ENCODE peak calls at places on chromosomes 5 and 9, in nine cellular contexts. G is Panc1; R is upper lobe of right lung; B is CD4-positive, alpha-beta T cell; A is heart left ventricle; I is activated naive CD8-positive, alpha-beta T cell treated with anti-CD3 and anti-CD28 coated beads, Interleukin-2, amount 10 ng/mL, durations not matched to agents 7 days and 5 days; Q is left lobe of liver; H is activated T-cell treated with anti-CD3 and anti-CD28 coated beads, Interleukin-2, amount 50 U/mL, for 4 hours; D is heart right ventricle. F is an unnamed sample.

GRCh38 chr9:133130721-133131244 is 9.7 kb upstream of the RALGDS start:
- ATAC-seq in D (no peak), R (no peak), I (peak), H (peak), B (peak), G (no peak), A (no peak), Q (no peak), F (no peak)

GRCh38 chr9:137569609-137570203 is 9.0 kb downstream of the DPH7 start:
- ATAC-seq in D (no peak), H (no peak), I (no peak), B (no peak), G (no peak), A (no peak), Q (no peak), R (no peak), F (no peak)

GRCh38 chr5:125719681-125720676 is 703.2 kb upstream of the GRAMD2B start:
- ATAC-seq in B (no peak), D (no peak), Q (no peak), R (peak), A (no peak), H (no peak), G (no peak), I (no peak), F (no peak)

GRCh38 chr5:130624805-130625204 is 540.3 kb downstream of the HINT1 start:
- ATAC-seq in D (no peak), H (no peak), I (no peak), A (no peak), Q (no peak), B (no peak), G (no peak), R (no peak), F (no peak)

GRCh38 chr5:39469173-39469572 is 44.4 kb upstream of the DAB2 start:
- ATAC-seq in I (no peak), A (no peak), Q (no peak), D (no peak), G (no peak), H (no peak), B (no peak), R (peak), F (no peak)

GRCh38 chr9:35651964-35652828 is 1.5 kb upstream of the SIT1 start:
- ATAC-seq in D (no peak), Q (peak), B (no peak), R (peak), A (no peak), I (no peak), G (peak), H (no peak), F (no peak)

GRCh38 chr9:37976714-37977477 is 73.0 kb upstream of the SLC25A51 start:
- ATAC-seq in A (peak), R (no peak), G (no peak), B (no peak), Q (no peak), H (no peak), I (no peak), D (peak), F (peak)

GRCh38 chr5:3490962-3491477 is 104.6 kb upstream of the IRX1 start:
- ATAC-seq in A (no peak), I (no peak), G (no peak), H (no peak), R (no peak), Q (no peak), D (no peak), B (no peak), F (no peak)

GRCh38 chr9:13865869-13866268 is 448.1 kb downstream of the NFIB start:
- ATAC-seq in A (no peak), R (no peak), G (no peak), H (no peak), Q (no peak), I (no peak), D (peak), B (no peak), F (peak)

GRCh38 chr5:96115467-96115812 is 153.8 kb upstream of the ELL2 start:
- ATAC-seq in I (no peak), H (no peak), D (no peak), B (no peak), G (no peak), A (no peak), R (no peak), Q (no peak), F (no peak)

GRCh38 chr5:127582723-127583370 is 65.4 kb downstream of the PRRC1 start:
- ATAC-seq in I (no peak), R (peak), H (no peak), A (peak), D (peak), B (no peak), Q (no peak), G (no peak), F (no peak)

GRCh38 chr5:103480246-103480645 is 82.3 kb downstream of the NUDT12 start:
- ATAC-seq in I (no peak), Q (no peak), R (no peak), H (no peak), B (no peak), D (no peak), G (no peak), A (no peak), F (no peak)

GRCh38 chr5:146754621-146755020 is 123.9 kb downstream of the PPP2R2B start:
- ATAC-seq in B (no peak), A (no peak), H (no peak), D (no peak), Q (no peak), R (no peak), I (no peak), G (no peak), F (no peak)

GRCh38 chr5:72366324-72366976 is 46.3 kb downstream of the PTCD2 start:
- ATAC-seq in A (peak), I (peak), D (peak), G (peak), Q (peak), H (peak), B (peak), R (peak), F (peak)

GRCh38 chr5:61408476-61409168 is 76.6 kb downstream of the ZSWIM6 start:
- ATAC-seq in I (peak), D (peak), R (peak), Q (peak), A (peak), G (peak), B (peak), H (peak), F (peak)

GRCh38 chr5:180648658-180649296 is 623 bp downstream of the FLT4 start:
- ATAC-seq in I (peak), R (peak), D (peak), H (peak), B (no peak), Q (peak), G (peak), A (peak), F (no peak)

GRCh38 chr5:93850311-93850710 is 108.9 kb upstream of the POU5F2 start:
- ATAC-seq in R (no peak), H (no peak), I (no peak), B (no peak), G (no peak), Q (no peak), D (no peak), A (no peak), F (no peak)

GRCh38 chr9:9522406-9522805 is 1090.4 kb downstream of the PTPRD start:
- ATAC-seq in B (no peak), I (no peak), Q (no peak), A (no peak), H (no peak), R (no peak), D (no peak), G (no peak), F (no peak)

GRCh38 chr9:123998278-123998925 is 13.2 kb upstream of the LHX2 start:
- ATAC-seq in Q (no peak), G (no peak), B (no peak), A (no peak), H (no peak), I (no peak), R (no peak), D (no peak), F (no peak)

GRCh38 chr5:55578771-55579170 is 44.0 kb upstream of the PLPP1 start:
- ATAC-seq in G (no peak), B (no peak), I (no peak), Q (no peak), A (peak), D (peak), H (no peak), R (no peak), F (no peak)

GRCh38 chr5:102855684-102856373 is 100.7 kb downstream of the PAM start:
- ATAC-seq in G (no peak), B (no peak), Q (no peak), H (no peak), R (peak), A (no peak), I (no peak), D (no peak), F (no peak)

GRCh38 chr5:135721548-135722090 is 112.8 kb upstream of the SLC25A48 start:
- ATAC-seq in R (no peak), I (no peak), Q (no peak), H (no peak), D (peak), G (no peak), A (no peak), B (no peak), F (no peak)

GRCh38 chr9:133113928-133114351 is 7.1 kb downstream of the RALGDS start:
- ATAC-seq in D (peak), H (no peak), G (peak), A (peak), R (peak), B (peak), I (no peak), Q (peak), F (peak)

GRCh38 chr5:177985430-177986040 is 10.5 kb downstream of the PROP1 start:
- ATAC-seq in G (no peak), B (no peak), A (no peak), I (no peak), Q (no peak), H (no peak), R (no peak), D (no peak), F (no peak)

GRCh38 chr9:83322438-83322837 is 215.8 kb downstream of the FRMD3 start:
- ATAC-seq in I (no peak), D (no peak), R (no peak), A (no peak), B (no peak), Q (no peak), G (no peak), H (no peak), F (no peak)

GRCh38 chr5:124160265-124160664 is 586.2 kb downstream of the ZNF608 start:
- ATAC-seq in Q (no peak), G (no peak), I (no peak), A (no peak), R (no peak), B (no peak), H (no peak), D (no peak), F (no peak)

GRCh38 chr9:130689937-130690700 is 3.5 kb upstream of the EXOSC2 start:
- ATAC-seq in D (peak), A (peak), R (peak), I (no peak), G (peak), B (no peak), Q (peak), H (no peak), F (peak)

GRCh38 chr5:97133106-97133505 is 9.3 kb downstream of the LIX1 start:
- ATAC-seq in B (no peak), I (no peak), D (no peak), G (no peak), H (no peak), R (peak), A (no peak), Q (no peak), F (no peak)

GRCh38 chr9:114392749-114393112 is 4.9 kb upstream of the AKNA start:
- ATAC-seq in G (no peak), A (no peak), H (no peak), I (no peak), R (peak), D (peak), Q (peak), B (no peak), F (no peak)

GRCh38 chr9:37965116-37965515 is 61.2 kb upstream of the SLC25A51 start:
- ATAC-seq in D (no peak), R (no peak), B (no peak), G (no peak), A (no peak), Q (no peak), H (no peak), I (no peak), F (no peak)

GRCh38 chr5:27011274-27011673 is 27.1 kb downstream of the CDH9 start:
- ATAC-seq in B (no peak), Q (no peak), I (no peak), D (no peak), H (no peak), A (no peak), G (no peak), R (no peak), F (no peak)

GRCh38 chr5:569358-569867 is 42.7 kb upstream of the CEP72 start:
- ATAC-seq in Q (no peak), H (no peak), I (no peak), A (no peak), G (no peak), R (no peak), D (no peak), B (no peak), F (no peak)

GRCh38 chr5:116763987-116764866 is 189.6 kb upstream of the SEMA6A start:
- ATAC-seq in B (no peak), I (no peak), Q (no peak), H (no peak), A (no peak), G (no peak), D (no peak), R (no peak), F (no peak)

GRCh38 chr5:115050860-115051259 is 118.8 kb downstream of the TRIM36 start:
- ATAC-seq in D (no peak), A (no peak), Q (peak), G (no peak), I (no peak), B (no peak), H (no peak), R (no peak), F (no peak)

GRCh38 chr9:123312306-123312877 is 43.6 kb upstream of the CRB2 start:
- ATAC-seq in A (peak), R (peak), G (no peak), D (no peak), Q (no peak), B (no peak), H (no peak), I (no peak), F (no peak)

GRCh38 chr5:1133510-1134255 is 21.8 kb upstream of the SLC12A7 start:
- ATAC-seq in Q (no peak), D (peak), R (no peak), H (no peak), G (no peak), B (no peak), A (peak), I (no peak), F (peak)

GRCh38 chr5:74442466-74442865 is 198.1 kb downstream of the ENC1 start:
- ATAC-seq in A (no peak), D (no peak), H (no peak), R (no peak), Q (no peak), B (no peak), G (no peak), I (no peak), F (no peak)